ENCODE peak calls at places on chromosomes 6 and 20, in ten cellular contexts. One of them, this sample, is unnamed.

GRCh38 chr6:159982726-159983506 is 14.0 kb downstream of the IGF2R start:
- DNase-seq in HFFc6: no peak
- DNase-seq in transverse colon: no peak
- DNase-seq in GM13977: no peak
- DNase-seq in pancreas: no peak
- DNase-seq in endothelial cell: no peak
- DNase-seq in A549: no peak
- DNase-seq in AG04450: no peak
- DNase-seq in psoas muscle: no peak
- DNase-seq in B cell: no peak
- DNase-seq in this sample: no peak

GRCh38 chr6:110328231-110328630 is 29.9 kb downstream of the METTL24 start:
- DNase-seq in HFFc6: peak
- DNase-seq in transverse colon: no peak
- DNase-seq in GM13977: no peak
- DNase-seq in pancreas: no peak
- DNase-seq in endothelial cell: no peak
- DNase-seq in A549: no peak
- DNase-seq in AG04450: no peak
- DNase-seq in psoas muscle: no peak
- DNase-seq in B cell: no peak
- DNase-seq in this sample: no peak

GRCh38 chr20:13341737-13342393 is 120.8 kb downstream of the ISM1 start:
- DNase-seq in HFFc6: no peak
- DNase-seq in transverse colon: no peak
- DNase-seq in GM13977: no peak
- DNase-seq in pancreas: no peak
- DNase-seq in endothelial cell: no peak
- DNase-seq in A549: no peak
- DNase-seq in AG04450: no peak
- DNase-seq in psoas muscle: no peak
- DNase-seq in B cell: no peak
- DNase-seq in this sample: no peak

GRCh38 chr6:151325075-151326050 is 66.0 kb downstream of the ZBTB2 start:
- DNase-seq in HFFc6: peak
- DNase-seq in transverse colon: peak
- DNase-seq in GM13977: no peak
- DNase-seq in pancreas: peak
- DNase-seq in endothelial cell: peak
- DNase-seq in A549: peak
- DNase-seq in AG04450: no peak
- DNase-seq in psoas muscle: peak
- DNase-seq in B cell: peak
- DNase-seq in this sample: no peak

GRCh38 chr6:161809991-161810390 is 536.1 kb upstream of the AGPAT4 start:
- DNase-seq in HFFc6: no peak
- DNase-seq in transverse colon: no peak
- DNase-seq in GM13977: no peak
- DNase-seq in pancreas: no peak
- DNase-seq in endothelial cell: no peak
- DNase-seq in A549: no peak
- DNase-seq in AG04450: no peak
- DNase-seq in psoas muscle: no peak
- DNase-seq in B cell: no peak
- DNase-seq in this sample: no peak

GRCh38 chr20:59134182-59134581 is 29.4 kb upstream of the ZNF831 start:
- DNase-seq in HFFc6: no peak
- DNase-seq in transverse colon: no peak
- DNase-seq in GM13977: no peak
- DNase-seq in pancreas: no peak
- DNase-seq in endothelial cell: no peak
- DNase-seq in A549: no peak
- DNase-seq in AG04450: no peak
- DNase-seq in psoas muscle: no peak
- DNase-seq in B cell: no peak
- DNase-seq in this sample: no peak

GRCh38 chr20:4113996-4114603 is 98.7 kb upstream of the RNF24 start:
- DNase-seq in HFFc6: no peak
- DNase-seq in transverse colon: no peak
- DNase-seq in GM13977: no peak
- DNase-seq in pancreas: no peak
- DNase-seq in endothelial cell: no peak
- DNase-seq in A549: no peak
- DNase-seq in AG04450: no peak
- DNase-seq in psoas muscle: no peak
- DNase-seq in B cell: no peak
- DNase-seq in this sample: no peak

GRCh38 chr6:145546265-145546664 is 189.1 kb downstream of the EPM2A start:
- DNase-seq in HFFc6: no peak
- DNase-seq in transverse colon: no peak
- DNase-seq in GM13977: no peak
- DNase-seq in pancreas: no peak
- DNase-seq in endothelial cell: no peak
- DNase-seq in A549: no peak
- DNase-seq in AG04450: no peak
- DNase-seq in psoas muscle: no peak
- DNase-seq in B cell: no peak
- DNase-seq in this sample: no peak

GRCh38 chr20:50625986-50626677 is 65.2 kb downstream of the RIPOR3 start:
- DNase-seq in HFFc6: peak
- DNase-seq in transverse colon: peak
- DNase-seq in GM13977: no peak
- DNase-seq in pancreas: peak
- DNase-seq in endothelial cell: peak
- DNase-seq in A549: peak
- DNase-seq in AG04450: no peak
- DNase-seq in psoas muscle: peak
- DNase-seq in B cell: no peak
- DNase-seq in this sample: no peak
- TF ChIP-seq CTCF in HFFc6: peak
- TF ChIP-seq CTCF in transverse colon: peak
- TF ChIP-seq CTCF in GM13977: peak
- TF ChIP-seq CTCF in pancreas: no peak
- TF ChIP-seq CTCF in endothelial cell: peak
- TF ChIP-seq CTCF in A549: peak
- TF ChIP-seq CTCF in AG04450: peak
- TF ChIP-seq CTCF in psoas muscle: peak
- TF ChIP-seq CTCF in B cell: no peak
- TF ChIP-seq CTCF in this sample: no peak

GRCh38 chr6:93420163-93420806 is 926 bp upstream of the EPHA7 start:
- DNase-seq in HFFc6: no peak
- DNase-seq in transverse colon: no peak
- DNase-seq in GM13977: no peak
- DNase-seq in pancreas: no peak
- DNase-seq in endothelial cell: no peak
- DNase-seq in A549: no peak
- DNase-seq in AG04450: no peak
- DNase-seq in psoas muscle: no peak
- DNase-seq in B cell: no peak
- DNase-seq in this sample: no peak

GRCh38 chr6:93418448-93419303 is 683 bp downstream of the EPHA7 start:
- DNase-seq in HFFc6: no peak
- DNase-seq in transverse colon: peak
- DNase-seq in GM13977: peak
- DNase-seq in pancreas: peak
- DNase-seq in endothelial cell: peak
- DNase-seq in A549: peak
- DNase-seq in AG04450: no peak
- DNase-seq in psoas muscle: peak
- DNase-seq in B cell: no peak
- DNase-seq in this sample: no peak

GRCh38 chr6:93419304-93420162 is at the start of gene EPHA7:
- DNase-seq in HFFc6: peak
- DNase-seq in transverse colon: peak
- DNase-seq in GM13977: peak
- DNase-seq in pancreas: peak
- DNase-seq in endothelial cell: peak
- DNase-seq in A549: peak
- DNase-seq in AG04450: peak
- DNase-seq in psoas muscle: peak
- DNase-seq in B cell: no peak
- DNase-seq in this sample: no peak

GRCh38 chr6:93424303-93425064 is 5.1 kb upstream of the EPHA7 start:
- DNase-seq in HFFc6: no peak
- DNase-seq in transverse colon: no peak
- DNase-seq in GM13977: no peak
- DNase-seq in pancreas: no peak
- DNase-seq in endothelial cell: peak
- DNase-seq in A549: no peak
- DNase-seq in AG04450: no peak
- DNase-seq in psoas muscle: no peak
- DNase-seq in B cell: no peak
- DNase-seq in this sample: no peak

GRCh38 chr6:93423542-93423941 is 4.2 kb upstream of the EPHA7 start:
- DNase-seq in HFFc6: no peak
- DNase-seq in transverse colon: peak
- DNase-seq in GM13977: no peak
- DNase-seq in pancreas: no peak
- DNase-seq in endothelial cell: peak
- DNase-seq in A549: peak
- DNase-seq in AG04450: no peak
- DNase-seq in psoas muscle: peak
- DNase-seq in B cell: no peak
- DNase-seq in this sample: no peak
- TF ChIP-seq CTCF in HFFc6: peak
- TF ChIP-seq CTCF in transverse colon: peak
- TF ChIP-seq CTCF in GM13977: peak
- TF ChIP-seq CTCF in pancreas: no peak
- TF ChIP-seq CTCF in endothelial cell: peak
- TF ChIP-seq CTCF in A549: peak
- TF ChIP-seq CTCF in AG04450: peak
- TF ChIP-seq CTCF in psoas muscle: peak
- TF ChIP-seq CTCF in B cell: peak
- TF ChIP-seq CTCF in this sample: no peak

GRCh38 chr6:40910260-40910893 is 128.6 kb downstream of the UNC5CL start:
- DNase-seq in HFFc6: no peak
- DNase-seq in transverse colon: no peak
- DNase-seq in GM13977: no peak
- DNase-seq in pancreas: no peak
- DNase-seq in endothelial cell: no peak
- DNase-seq in A549: no peak
- DNase-seq in AG04450: no peak
- DNase-seq in psoas muscle: no peak
- DNase-seq in B cell: no peak
- DNase-seq in this sample: no peak

GRCh38 chr6:40909811-40910210 is 129.2 kb downstream of the UNC5CL start:
- DNase-seq in HFFc6: no peak
- DNase-seq in transverse colon: no peak
- DNase-seq in GM13977: no peak
- DNase-seq in pancreas: no peak
- DNase-seq in endothelial cell: no peak
- DNase-seq in A549: no peak
- DNase-seq in AG04450: no peak
- DNase-seq in psoas muscle: no peak
- DNase-seq in B cell: no peak
- DNase-seq in this sample: no peak

GRCh38 chr6:40915165-40915564 is 123.9 kb downstream of the UNC5CL start:
- DNase-seq in HFFc6: no peak
- DNase-seq in transverse colon: no peak
- DNase-seq in GM13977: no peak
- DNase-seq in pancreas: no peak
- DNase-seq in endothelial cell: no peak
- DNase-seq in A549: no peak
- DNase-seq in AG04450: no peak
- DNase-seq in psoas muscle: no peak
- DNase-seq in B cell: no peak
- DNase-seq in this sample: no peak

GRCh38 chr6:40914005-40914404 is 125.0 kb downstream of the UNC5CL start:
- DNase-seq in HFFc6: no peak
- DNase-seq in transverse colon: no peak
- DNase-seq in GM13977: no peak
- DNase-seq in pancreas: no peak
- DNase-seq in endothelial cell: no peak
- DNase-seq in A549: no peak
- DNase-seq in AG04450: no peak
- DNase-seq in psoas muscle: no peak
- DNase-seq in B cell: no peak
- DNase-seq in this sample: no peak

DNA sequence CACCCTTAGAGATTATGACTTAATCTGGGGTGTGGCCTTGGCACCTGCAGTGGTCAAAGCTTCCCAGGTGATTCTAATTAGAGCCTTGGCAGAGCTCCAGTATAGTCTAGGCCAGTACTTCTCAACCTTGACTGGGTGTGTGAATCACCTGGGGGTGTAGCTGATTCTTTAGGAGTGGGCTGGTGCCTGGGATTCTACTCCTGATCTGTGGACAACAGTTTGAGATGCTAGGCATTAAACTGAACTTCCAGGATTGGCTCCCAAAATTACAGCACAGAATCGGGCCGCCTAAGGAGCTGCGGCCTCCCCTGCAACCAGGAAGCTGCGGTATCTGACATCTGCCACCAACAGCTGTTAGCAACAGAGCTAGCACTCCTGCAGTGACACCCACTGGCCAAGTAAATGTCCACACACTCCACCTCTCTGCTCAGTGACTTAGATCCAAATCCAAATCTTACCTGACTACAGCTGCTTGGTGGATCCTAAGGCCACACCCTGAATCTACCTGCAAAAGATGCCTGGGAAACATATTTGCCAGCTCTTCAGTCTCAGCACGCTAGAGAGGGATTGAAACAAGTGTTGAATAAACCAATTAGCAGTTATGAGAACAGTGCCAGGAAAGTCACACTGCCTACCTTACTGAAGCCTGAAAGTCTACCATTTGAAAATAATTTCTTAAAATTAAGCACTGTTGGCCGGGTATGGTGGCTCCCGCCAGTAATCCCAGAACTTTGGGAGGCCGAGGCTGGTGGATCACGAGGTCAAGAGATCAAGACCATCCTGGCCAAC is 126.7 kb downstream of the UNC5CL start:
- DNase-seq in HFFc6: no peak
- DNase-seq in transverse colon: peak
- DNase-seq in GM13977: peak
- DNase-seq in pancreas: peak
- DNase-seq in endothelial cell: peak
- DNase-seq in A549: peak
- DNase-seq in AG04450: no peak
- DNase-seq in psoas muscle: peak
- DNase-seq in B cell: no peak
- DNase-seq in this sample: no peak
- TF ChIP-seq CTCF in HFFc6: peak
- TF ChIP-seq CTCF in transverse colon: peak
- TF ChIP-seq CTCF in GM13977: peak
- TF ChIP-seq CTCF in pancreas: peak
- TF ChIP-seq CTCF in endothelial cell: peak
- TF ChIP-seq CTCF in A549: peak
- TF ChIP-seq CTCF in AG04450: peak
- TF ChIP-seq CTCF in psoas muscle: peak
- TF ChIP-seq CTCF in B cell: no peak
- TF ChIP-seq CTCF in this sample: no peak

DNA sequence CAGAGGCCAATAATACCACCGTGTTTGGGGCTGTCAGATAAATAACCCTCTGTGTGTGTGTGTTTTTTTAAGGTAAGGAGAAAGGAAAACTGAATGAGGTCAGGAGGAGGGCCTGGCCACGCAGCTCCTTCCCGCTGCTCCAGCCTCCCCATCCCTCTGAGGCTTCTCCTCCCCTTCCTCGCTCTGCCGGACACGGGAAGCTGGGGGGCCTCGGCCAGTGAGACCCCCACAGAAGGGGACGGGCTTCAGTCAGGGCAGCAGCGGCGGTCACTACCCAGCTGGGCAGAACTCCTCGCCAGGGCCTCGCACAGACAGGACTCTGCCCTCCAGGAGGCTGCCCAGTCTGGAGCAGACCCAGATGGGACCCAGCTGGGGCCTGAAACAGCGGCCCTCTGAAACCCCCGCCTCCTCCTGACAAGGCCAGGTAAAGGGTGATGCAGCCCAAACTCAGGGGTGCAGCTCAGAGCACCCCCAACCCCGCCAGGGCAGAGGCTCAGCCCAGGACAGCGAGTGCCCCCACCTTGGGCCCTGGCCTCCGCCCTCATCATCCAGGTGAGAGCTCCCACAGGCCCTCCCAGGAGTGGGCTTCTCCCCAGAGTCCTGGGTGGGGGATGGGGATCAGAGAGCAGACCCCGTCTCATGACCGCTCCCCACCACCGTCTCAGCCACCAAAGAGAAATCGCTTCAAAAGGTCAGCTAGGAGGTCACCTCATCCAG is 2.3 kb downstream of the EEF1A2 start:
- DNase-seq in HFFc6: no peak
- DNase-seq in transverse colon: no peak
- DNase-seq in GM13977: no peak
- DNase-seq in pancreas: no peak
- DNase-seq in endothelial cell: no peak
- DNase-seq in A549: no peak
- DNase-seq in AG04450: no peak
- DNase-seq in psoas muscle: no peak
- DNase-seq in B cell: no peak
- DNase-seq in this sample: no peak
- TF ChIP-seq CTCF in HFFc6: no peak
- TF ChIP-seq CTCF in transverse colon: no peak
- TF ChIP-seq CTCF in GM13977: no peak
- TF ChIP-seq CTCF in pancreas: peak
- TF ChIP-seq CTCF in endothelial cell: no peak
- TF ChIP-seq CTCF in A549: peak
- TF ChIP-seq CTCF in AG04450: no peak
- TF ChIP-seq CTCF in psoas muscle: no peak
- TF ChIP-seq CTCF in B cell: peak
- TF ChIP-seq CTCF in this sample: peak